ENCODE peak calls at places on chromosomes 1 and 21, in nine cellular contexts. One of them, this sample, is unnamed. For H3K4me1, H3K36me3 and H3K9me3, the result is how much of the 10 kb centered on the place peaks cover.

GRCh38 chr1:117347907-117348306 is 19.3 kb upstream of the MAN1A2 start:
- DNase-seq in left ventricle myocardium inferior: no peak
- DNase-seq in body of pancreas: no peak
- DNase-seq in A673: no peak
- DNase-seq in psoas muscle: no peak
- DNase-seq in lower lobe of right lung: no peak
- DNase-seq in mucosa of descending colon: no peak
- DNase-seq in Caco-2: no peak
- DNase-seq in tibial artery: no peak
- DNase-seq in this sample: no peak

GRCh38 chr1:232416026-232416568 is 213.8 kb downstream of the SIPA1L2 start:
- DNase-seq in body of pancreas: no peak
- DNase-seq in A673: no peak
- DNase-seq in left ventricle myocardium inferior: no peak
- DNase-seq in lower lobe of right lung: no peak
- DNase-seq in psoas muscle: no peak
- DNase-seq in tibial artery: no peak
- DNase-seq in Caco-2: no peak
- DNase-seq in mucosa of descending colon: no peak
- DNase-seq in this sample: no peak

GRCh38 chr1:77438239-77438913 is 156.6 kb downstream of the AK5 start:
- DNase-seq in psoas muscle: no peak
- DNase-seq in A673: peak
- DNase-seq in Caco-2: no peak
- DNase-seq in tibial artery: no peak
- DNase-seq in mucosa of descending colon: no peak
- DNase-seq in left ventricle myocardium inferior: no peak
- DNase-seq in body of pancreas: no peak
- DNase-seq in lower lobe of right lung: no peak
- DNase-seq in this sample: no peak

GRCh38 chr1:162854245-162854860 is 6.6 kb downstream of the CCDC190 start:
- DNase-seq in Caco-2: peak
- DNase-seq in left ventricle myocardium inferior: peak
- DNase-seq in tibial artery: peak
- DNase-seq in mucosa of descending colon: peak
- DNase-seq in body of pancreas: peak
- DNase-seq in A673: peak
- DNase-seq in psoas muscle: peak
- DNase-seq in lower lobe of right lung: peak
- DNase-seq in this sample: peak

GRCh38 chr1:172530000-172530399 is 3.0 kb upstream of the SUCO start:
- DNase-seq in mucosa of descending colon: no peak
- DNase-seq in body of pancreas: no peak
- DNase-seq in left ventricle myocardium inferior: no peak
- DNase-seq in lower lobe of right lung: no peak
- DNase-seq in A673: no peak
- DNase-seq in psoas muscle: no peak
- DNase-seq in Caco-2: peak
- DNase-seq in tibial artery: no peak
- DNase-seq in this sample: no peak

GRCh38 chr21:17819114-17819877 is at the start of gene C21orf91:
- DNase-seq in Caco-2: peak
- DNase-seq in body of pancreas: peak
- DNase-seq in mucosa of descending colon: peak
- DNase-seq in tibial artery: peak
- DNase-seq in lower lobe of right lung: peak
- DNase-seq in A673: peak
- DNase-seq in left ventricle myocardium inferior: peak
- DNase-seq in psoas muscle: peak
- DNase-seq in this sample: peak

GRCh38 chr1:48028218-48028804 is 31.1 kb upstream of the TRABD2B start:
- DNase-seq in mucosa of descending colon: no peak
- DNase-seq in A673: no peak
- DNase-seq in left ventricle myocardium inferior: no peak
- DNase-seq in psoas muscle: no peak
- DNase-seq in body of pancreas: no peak
- DNase-seq in tibial artery: no peak
- DNase-seq in Caco-2: no peak
- DNase-seq in lower lobe of right lung: no peak
- DNase-seq in this sample: no peak

GRCh38 chr1:31669786-31670582 is 25.3 kb upstream of the PEF1 start:
- DNase-seq in left ventricle myocardium inferior: peak
- DNase-seq in mucosa of descending colon: peak
- DNase-seq in psoas muscle: peak
- DNase-seq in tibial artery: peak
- DNase-seq in body of pancreas: peak
- DNase-seq in A673: peak
- DNase-seq in lower lobe of right lung: peak
- DNase-seq in Caco-2: no peak
- DNase-seq in this sample: peak

GRCh38 chr1:17293681-17294415 is 14.1 kb upstream of the PADI4 start:
- DNase-seq in tibial artery: no peak
- DNase-seq in mucosa of descending colon: no peak
- DNase-seq in left ventricle myocardium inferior: no peak
- DNase-seq in psoas muscle: no peak
- DNase-seq in Caco-2: no peak
- DNase-seq in body of pancreas: no peak
- DNase-seq in A673: no peak
- DNase-seq in lower lobe of right lung: no peak
- DNase-seq in this sample: no peak

GRCh38 chr1:156160744-156161181 is 7.4 kb downstream of the SEMA4A start:
- DNase-seq in A673: peak
- DNase-seq in left ventricle myocardium inferior: peak
- DNase-seq in body of pancreas: peak
- DNase-seq in lower lobe of right lung: peak
- DNase-seq in mucosa of descending colon: peak
- DNase-seq in psoas muscle: peak
- DNase-seq in tibial artery: peak
- DNase-seq in Caco-2: no peak
- DNase-seq in this sample: peak

GRCh38 chr1:177448652-177449351 is 278.0 kb downstream of the BRINP2 start:
- DNase-seq in Caco-2: no peak
- DNase-seq in psoas muscle: peak
- DNase-seq in lower lobe of right lung: no peak
- DNase-seq in tibial artery: no peak
- DNase-seq in left ventricle myocardium inferior: no peak
- DNase-seq in A673: no peak
- DNase-seq in mucosa of descending colon: no peak
- DNase-seq in body of pancreas: no peak
- DNase-seq in this sample: no peak

GRCh38 chr21:15001773-15002647 is 62.8 kb downstream of the NRIP1 start:
- DNase-seq in left ventricle myocardium inferior: no peak
- DNase-seq in body of pancreas: no peak
- DNase-seq in tibial artery: no peak
- DNase-seq in lower lobe of right lung: no peak
- DNase-seq in mucosa of descending colon: no peak
- DNase-seq in A673: no peak
- DNase-seq in Caco-2: no peak
- DNase-seq in psoas muscle: no peak
- DNase-seq in this sample: no peak

GRCh38 chr1:32400876-32401631 is 6.8 kb upstream of the BSDC1 start:
- DNase-seq in A673: peak
- DNase-seq in mucosa of descending colon: peak
- DNase-seq in tibial artery: peak
- DNase-seq in left ventricle myocardium inferior: peak
- DNase-seq in body of pancreas: peak
- DNase-seq in psoas muscle: peak
- DNase-seq in Caco-2: peak
- DNase-seq in lower lobe of right lung: peak
- DNase-seq in this sample: peak

GRCh38 chr21:29149771-29150425 is 19.5 kb downstream of the MAP3K7CL start:
- DNase-seq in lower lobe of right lung: no peak
- DNase-seq in Caco-2: no peak
- DNase-seq in mucosa of descending colon: no peak
- DNase-seq in left ventricle myocardium inferior: no peak
- DNase-seq in psoas muscle: no peak
- DNase-seq in A673: no peak
- DNase-seq in tibial artery: no peak
- DNase-seq in body of pancreas: no peak
- DNase-seq in this sample: no peak

DNA sequence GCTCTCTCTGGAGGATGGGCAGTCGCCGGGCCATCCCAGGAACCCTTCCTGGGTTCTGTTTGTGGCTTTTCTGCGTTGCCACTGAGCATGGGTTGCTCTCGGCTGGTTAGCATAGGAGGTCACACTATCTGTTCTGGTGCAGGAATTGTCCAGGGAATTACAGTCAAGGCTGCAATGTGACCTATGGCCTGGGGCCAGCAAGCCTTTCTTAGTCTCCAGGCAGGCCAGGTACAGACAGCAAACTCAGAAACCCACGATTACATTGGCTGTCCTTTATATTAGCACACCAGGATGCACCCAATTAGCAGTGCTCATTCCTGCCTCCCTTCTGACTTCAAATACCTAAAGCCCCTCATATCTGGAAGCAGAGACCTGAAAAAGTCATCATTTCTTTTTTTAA is 55.3 kb downstream of the CD247 start:
- DNase-seq in Caco-2: no peak
- DNase-seq in lower lobe of right lung: no peak
- DNase-seq in body of pancreas: no peak
- DNase-seq in psoas muscle: no peak
- DNase-seq in left ventricle myocardium inferior: no peak
- DNase-seq in A673: no peak
- DNase-seq in tibial artery: peak
- DNase-seq in mucosa of descending colon: no peak
- DNase-seq in this sample: no peak
- H3K4me1 ChIP-seq in Caco-2: under half
- H3K4me1 ChIP-seq in lower lobe of right lung: under half
- H3K4me1 ChIP-seq in body of pancreas: under half
- H3K4me1 ChIP-seq in psoas muscle: under half
- H3K4me1 ChIP-seq in left ventricle myocardium inferior: under half
- H3K4me1 ChIP-seq in A673: under half
- H3K4me1 ChIP-seq in tibial artery: under half
- H3K4me1 ChIP-seq in mucosa of descending colon: under half
- H3K4me1 ChIP-seq in this sample: under half

GRCh38 chr1:37487619-37487984 is 13.2 kb downstream of the ZC3H12A start:
- DNase-seq in tibial artery: no peak
- DNase-seq in body of pancreas: no peak
- DNase-seq in lower lobe of right lung: no peak
- DNase-seq in A673: no peak
- DNase-seq in mucosa of descending colon: no peak
- DNase-seq in Caco-2: no peak
- DNase-seq in left ventricle myocardium inferior: no peak
- DNase-seq in psoas muscle: no peak
- DNase-seq in this sample: no peak
- H3K36me3 ChIP-seq in tibial artery: under half
- H3K36me3 ChIP-seq in body of pancreas: under half
- H3K36me3 ChIP-seq in lower lobe of right lung: half or more
- H3K36me3 ChIP-seq in A673: under half
- H3K36me3 ChIP-seq in mucosa of descending colon: under half
- H3K36me3 ChIP-seq in Caco-2: under half
- H3K36me3 ChIP-seq in left ventricle myocardium inferior: half or more
- H3K36me3 ChIP-seq in psoas muscle: half or more
- H3K36me3 ChIP-seq in this sample: under half

GRCh38 chr1:2808831-2809605 is 7.5 kb upstream of the TTC34 start:
- DNase-seq in body of pancreas: no peak
- DNase-seq in lower lobe of right lung: no peak
- DNase-seq in tibial artery: no peak
- DNase-seq in psoas muscle: peak
- DNase-seq in mucosa of descending colon: no peak
- DNase-seq in A673: no peak
- DNase-seq in Caco-2: no peak
- DNase-seq in left ventricle myocardium inferior: no peak
- DNase-seq in this sample: no peak
- H3K9me3 ChIP-seq in body of pancreas: under half
- H3K9me3 ChIP-seq in lower lobe of right lung: under half
- H3K9me3 ChIP-seq in tibial artery: under half
- H3K9me3 ChIP-seq in psoas muscle: under half
- H3K9me3 ChIP-seq in mucosa of descending colon: under half
- H3K9me3 ChIP-seq in A673: under half
- H3K9me3 ChIP-seq in Caco-2: under half
- H3K9me3 ChIP-seq in left ventricle myocardium inferior: under half
- H3K9me3 ChIP-seq in this sample: under half

GRCh38 chr1:27593341-27594326 is 10.3 kb downstream of the AHDC1 start:
- DNase-seq in left ventricle myocardium inferior: no peak
- DNase-seq in body of pancreas: no peak
- DNase-seq in psoas muscle: no peak
- DNase-seq in lower lobe of right lung: no peak
- DNase-seq in tibial artery: no peak
- DNase-seq in Caco-2: no peak
- DNase-seq in mucosa of descending colon: no peak
- DNase-seq in A673: no peak
- DNase-seq in this sample: no peak
- H3K4me1 ChIP-seq in left ventricle myocardium inferior: half or more
- H3K4me1 ChIP-seq in body of pancreas: under half
- H3K4me1 ChIP-seq in psoas muscle: half or more
- H3K4me1 ChIP-seq in lower lobe of right lung: half or more
- H3K4me1 ChIP-seq in tibial artery: under half
- H3K4me1 ChIP-seq in Caco-2: under half
- H3K4me1 ChIP-seq in mucosa of descending colon: under half
- H3K4me1 ChIP-seq in A673: half or more
- H3K4me1 ChIP-seq in this sample: under half

GRCh38 chr1:166852918-166853317 is 13.6 kb downstream of the POGK start:
- DNase-seq in body of pancreas: no peak
- DNase-seq in lower lobe of right lung: no peak
- DNase-seq in psoas muscle: no peak
- DNase-seq in Caco-2: no peak
- DNase-seq in left ventricle myocardium inferior: no peak
- DNase-seq in A673: no peak
- DNase-seq in mucosa of descending colon: no peak
- DNase-seq in tibial artery: no peak
- DNase-seq in this sample: no peak
- H3K36me3 ChIP-seq in body of pancreas: under half
- H3K36me3 ChIP-seq in lower lobe of right lung: half or more
- H3K36me3 ChIP-seq in psoas muscle: half or more
- H3K36me3 ChIP-seq in Caco-2: under half
- H3K36me3 ChIP-seq in left ventricle myocardium inferior: half or more
- H3K36me3 ChIP-seq in A673: half or more
- H3K36me3 ChIP-seq in mucosa of descending colon: under half
- H3K36me3 ChIP-seq in tibial artery: half or more
- H3K36me3 ChIP-seq in this sample: under half

GRCh38 chr1:4308826-4309225 is 345.6 kb upstream of the AJAP1 start:
- DNase-seq in lower lobe of right lung: no peak
- DNase-seq in A673: no peak
- DNase-seq in tibial artery: no peak
- DNase-seq in mucosa of descending colon: no peak
- DNase-seq in body of pancreas: no peak
- DNase-seq in psoas muscle: no peak
- DNase-seq in left ventricle myocardium inferior: no peak
- DNase-seq in Caco-2: no peak
- DNase-seq in this sample: no peak
- H3K9me3 ChIP-seq in lower lobe of right lung: under half
- H3K9me3 ChIP-seq in A673: under half
- H3K9me3 ChIP-seq in tibial artery: under half
- H3K9me3 ChIP-seq in mucosa of descending colon: under half
- H3K9me3 ChIP-seq in body of pancreas: under half
- H3K9me3 ChIP-seq in psoas muscle: under half
- H3K9me3 ChIP-seq in left ventricle myocardium inferior: under half
- H3K9me3 ChIP-seq in Caco-2: under half
- H3K9me3 ChIP-seq in this sample: under half

DNA sequence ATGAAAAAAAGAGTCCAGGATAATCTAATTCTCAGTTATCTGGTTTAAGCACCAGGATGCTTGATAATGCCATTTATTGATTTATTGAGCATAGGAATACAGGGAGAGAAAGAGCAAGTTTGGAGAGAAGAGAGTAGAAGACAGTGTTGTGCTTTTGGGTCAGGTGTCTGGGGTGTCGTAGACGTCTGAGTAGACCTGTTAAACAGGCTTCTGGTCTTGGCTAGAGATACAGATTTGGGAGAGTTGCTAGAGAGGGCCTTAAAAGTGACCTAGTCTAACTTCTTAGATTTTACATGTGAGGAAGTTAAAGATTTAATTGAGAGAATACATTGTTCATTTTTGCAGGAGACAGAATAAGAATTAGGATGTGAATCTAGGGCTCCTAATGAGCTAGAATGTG is 34.3 kb downstream of the CNST start:
- DNase-seq in psoas muscle: no peak
- DNase-seq in body of pancreas: no peak
- DNase-seq in tibial artery: no peak
- DNase-seq in left ventricle myocardium inferior: no peak
- DNase-seq in lower lobe of right lung: no peak
- DNase-seq in A673: no peak
- DNase-seq in mucosa of descending colon: no peak
- DNase-seq in Caco-2: no peak
- DNase-seq in this sample: no peak
- H3K4me1 ChIP-seq in psoas muscle: under half
- H3K4me1 ChIP-seq in body of pancreas: under half
- H3K4me1 ChIP-seq in tibial artery: under half
- H3K4me1 ChIP-seq in left ventricle myocardium inferior: under half
- H3K4me1 ChIP-seq in lower lobe of right lung: under half
- H3K4me1 ChIP-seq in A673: under half
- H3K4me1 ChIP-seq in mucosa of descending colon: under half
- H3K4me1 ChIP-seq in Caco-2: under half
- H3K4me1 ChIP-seq in this sample: under half

This sample was measured in aorta.